ENCODE peak calls at places on chromosome 4, in six cellular contexts. I, C, G, R, Z and D are unnamed samples.

GRCh38 chr4:8069102-8069752 is 89.4 kb downstream of the ABLIM2 start:
- DNase-seq in I (no peak), C (no peak), G (no peak), R (no peak), Z (no peak), D (no peak)

GRCh38 chr4:168572002-168572401 is 75.2 kb downstream of the PALLD start:
- DNase-seq in I (no peak), C (no peak), G (no peak), R (no peak), Z (no peak), D (no peak)

GRCh38 chr4:83644677-83645639 is 109.0 kb downstream of the GPAT3 start:
- DNase-seq in I (peak), C (peak), G (peak), R (no peak), Z (no peak), D (peak)

GRCh38 chr4:74531952-74532794 is 87.2 kb downstream of the AREG start:
- DNase-seq in I (no peak), C (peak), G (peak), R (peak), Z (no peak), D (peak)

GRCh38 chr4:110798682-110799081 is 175.8 kb upstream of the PITX2 start:
- DNase-seq in I (no peak), C (no peak), G (no peak), R (peak), Z (no peak), D (no peak)

GRCh38 chr4:74223801-74224200 is 65.9 kb downstream of the MTHFD2L start:
- DNase-seq in I (no peak), C (no peak), G (peak), R (no peak), Z (no peak), D (no peak)

GRCh38 chr4:3041192-3042142 is 32.9 kb downstream of the HTT-AS start:
- DNase-seq in I (peak), C (peak), G (peak), R (peak), Z (peak), D (peak)

GRCh38 chr4:95107004-95107403 is 349.2 kb downstream of the BMPR1B start:
- DNase-seq in I (no peak), C (no peak), G (peak), R (no peak), Z (no peak), D (no peak)

GRCh38 chr4:48333587-48333986 is 7.7 kb upstream of the SLAIN2 start:
- DNase-seq in I (no peak), C (no peak), G (no peak), R (no peak), Z (no peak), D (no peak)

GRCh38 chr4:28776004-28776403 is 1915.4 kb downstream of the STIM2 start:
- DNase-seq in I (no peak), C (no peak), G (peak), R (no peak), Z (no peak), D (no peak)

GRCh38 chr4:10063544-10064300 is 42.4 kb upstream of the SLC2A9 start:
- DNase-seq in I (peak), C (no peak), G (peak), R (no peak), Z (no peak), D (no peak)

DNA sequence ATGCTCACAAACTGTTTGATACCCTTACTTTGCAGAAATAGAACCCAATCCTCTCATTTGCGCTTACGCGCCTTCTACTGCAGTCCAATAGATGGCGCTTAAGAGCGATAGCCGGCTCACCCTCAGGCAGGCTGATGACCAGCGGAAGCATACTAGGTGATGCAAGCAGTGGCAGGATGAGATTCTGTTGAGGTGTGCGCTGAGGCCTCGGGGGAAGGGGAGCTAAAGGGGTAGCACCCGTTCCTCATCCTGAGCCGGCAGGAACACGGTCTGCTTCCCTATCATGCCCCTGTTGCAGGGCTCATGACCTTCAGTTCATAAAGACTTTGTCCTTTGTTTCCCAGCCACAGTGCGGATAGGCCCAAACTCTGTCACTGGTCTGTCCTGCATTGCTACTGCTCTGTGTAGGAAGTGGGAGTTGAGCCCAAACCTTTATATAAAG is 628.9 kb downstream of the TLL1 start:
- DNase-seq in I (peak), C (peak), G (peak), R (no peak), Z (no peak), D (peak)
- TF ChIP-seq CTCF in I (peak), C (peak), G (peak), R (no peak), Z (no peak), D (peak)

GRCh38 chr4:54767376-54767775 is 109.6 kb downstream of the KIT start:
- DNase-seq in I (no peak), C (no peak), G (no peak), R (no peak), Z (no peak), D (no peak)
- TF ChIP-seq CTCF in I (no peak), C (no peak), G (no peak), R (no peak), Z (no peak), D (no peak)

GRCh38 chr4:154545689-154546088 is 4.5 kb downstream of the PLRG1 start:
- DNase-seq in I (no peak), C (no peak), G (no peak), R (no peak), Z (no peak), D (no peak)
- TF ChIP-seq CTCF in I (no peak), C (no peak), G (peak), R (no peak), Z (no peak), D (no peak)

GRCh38 chr4:128858875-128859696 is 49.6 kb downstream of the JADE1 start:
- DNase-seq in I (no peak), C (no peak), G (peak), R (no peak), Z (no peak), D (no peak)

GRCh38 chr4:128856246-128856645 is 46.7 kb downstream of the JADE1 start:
- DNase-seq in I (no peak), C (no peak), G (peak), R (no peak), Z (no peak), D (no peak)

GRCh38 chr4:128854433-128854832 is 44.9 kb downstream of the JADE1 start:
- DNase-seq in I (no peak), C (peak), G (peak), R (no peak), Z (no peak), D (peak)

GRCh38 chr4:128853741-128854140 is 44.2 kb downstream of the JADE1 start:
- DNase-seq in I (no peak), C (no peak), G (no peak), R (no peak), Z (no peak), D (no peak)

DNA sequence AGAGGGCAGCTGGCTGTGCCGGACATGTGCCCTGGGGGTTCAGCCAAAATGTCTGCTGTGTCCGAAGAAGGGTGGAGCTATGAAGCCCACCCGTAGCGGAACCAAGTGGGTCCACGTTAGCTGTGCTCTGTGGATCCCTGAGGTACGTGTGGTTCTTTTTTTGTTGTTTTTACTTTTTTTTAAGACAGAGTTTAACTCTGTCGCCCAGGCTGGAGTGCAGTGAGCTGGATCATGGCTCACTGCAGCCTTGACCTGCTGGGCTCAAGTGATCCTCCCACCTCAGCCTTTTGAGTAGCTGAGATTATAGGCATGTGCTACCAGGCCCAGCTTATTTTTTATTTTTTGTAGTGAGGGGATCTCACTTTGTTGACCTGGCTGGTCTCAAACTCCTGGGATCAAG is 46.2 kb downstream of the JADE1 start:
- DNase-seq in I (no peak), C (no peak), G (no peak), R (no peak), Z (no peak), D (no peak)
- TF ChIP-seq CTCF in I (no peak), C (no peak), G (no peak), R (no peak), Z (no peak), D (no peak)

GRCh38 chr4:143207555-143207954 is 22.8 kb downstream of the USP38 start:
- DNase-seq in I (no peak), C (no peak), G (peak), R (no peak), Z (no peak), D (no peak)
- TF ChIP-seq CTCF in I (peak), C (peak), G (peak), R (no peak), Z (peak), D (no peak)

DNA sequence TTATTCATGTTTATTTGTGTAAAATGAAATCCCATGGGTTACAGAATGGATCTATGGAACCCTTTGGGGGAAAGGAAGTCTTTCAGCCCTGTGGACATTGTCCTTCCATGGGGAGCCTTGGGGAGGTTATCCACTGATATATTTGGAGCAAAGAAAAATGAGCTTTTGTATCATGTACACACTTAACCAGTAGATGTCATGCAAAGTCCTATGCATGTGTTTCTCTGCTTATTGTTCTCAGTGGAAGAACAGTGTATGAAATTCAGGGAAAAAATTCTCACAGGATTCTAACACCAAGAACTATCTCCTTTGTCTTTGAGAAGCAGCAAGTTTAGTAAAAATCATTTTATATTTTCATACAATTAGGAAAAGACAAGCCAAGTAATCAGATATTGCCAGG is 105.3 kb downstream of the DTHD1 start:
- DNase-seq in I (no peak), C (no peak), G (no peak), R (no peak), Z (no peak), D (no peak)
- TF ChIP-seq CTCF in I (no peak), C (no peak), G (no peak), R (no peak), Z (no peak), D (no peak)

DNA sequence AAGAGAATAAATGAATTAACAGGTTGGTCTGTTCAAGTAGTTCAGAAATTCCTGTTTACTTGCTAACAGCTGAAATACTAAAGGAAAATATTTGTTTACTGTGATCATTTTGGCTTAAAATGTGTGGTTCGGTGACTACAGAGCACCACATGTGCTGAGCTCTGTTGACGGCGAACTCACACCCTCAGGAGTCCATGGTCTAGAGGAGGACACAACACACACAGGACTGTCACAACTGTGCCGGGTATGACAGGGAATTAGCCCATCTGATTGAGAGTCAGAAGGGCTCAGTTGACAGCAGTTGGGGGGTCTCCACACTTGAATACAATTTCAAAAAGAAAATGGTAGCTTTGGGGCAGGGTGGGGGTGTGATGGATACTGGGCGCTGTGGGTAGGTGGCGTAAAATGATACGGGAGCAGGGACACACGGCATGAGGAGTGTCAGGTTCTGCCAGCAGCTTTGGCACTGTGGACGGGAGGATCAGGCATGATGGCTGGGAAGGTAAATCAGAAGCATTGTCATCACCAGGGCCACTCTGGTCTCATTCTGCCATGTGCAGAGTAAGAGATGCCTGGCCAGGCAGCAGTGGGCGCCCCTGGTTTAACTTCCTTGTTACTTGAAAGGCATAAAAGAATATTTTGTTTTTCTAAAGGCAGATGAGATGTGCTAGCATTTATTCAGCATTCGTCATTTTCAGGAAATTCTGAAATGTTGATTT is 33.3 kb downstream of the CLDN22 start:
- DNase-seq in I (no peak), C (no peak), G (no peak), R (no peak), Z (no peak), D (no peak)
- TF ChIP-seq CTCF in I (no peak), C (no peak), G (no peak), R (no peak), Z (no peak), D (no peak)

GRCh38 chr4:139017861-139018260 is 2.3 kb downstream of the NOCT start:
- DNase-seq in I (no peak), C (no peak), G (peak), R (no peak), Z (no peak), D (no peak)

GRCh38 chr4:139015948-139016451 is 419 bp downstream of the NOCT start:
- DNase-seq in I (peak), C (peak), G (peak), R (peak), Z (no peak), D (peak)

GRCh38 chr4:139014391-139015268 is 951 bp upstream of the NOCT start:
- DNase-seq in I (peak), C (peak), G (peak), R (peak), Z (no peak), D (peak)

GRCh38 chr4:139018501-139018900 is 2.9 kb downstream of the NOCT start:
- DNase-seq in I (no peak), C (no peak), G (peak), R (no peak), Z (no peak), D (no peak)

GRCh38 chr4:139015269-139015947 is at the start of gene NOCT:
- DNase-seq in I (peak), C (peak), G (peak), R (peak), Z (peak), D (peak)
- TF ChIP-seq CTCF in I (peak), C (peak), G (no peak), R (peak), Z (peak), D (no peak)

GRCh38 chr4:138243369-138243768 is 1.2 kb upstream of the SLC7A11 start:
- DNase-seq in I (no peak), C (no peak), G (no peak), R (no peak), Z (no peak), D (no peak)

GRCh38 chr4:138241281-138242075 is 671 bp downstream of the SLC7A11 start:
- DNase-seq in I (peak), C (no peak), G (peak), R (peak), Z (no peak), D (no peak)

GRCh38 chr4:138242830-138243149 is 641 bp upstream of the SLC7A11 start:
- DNase-seq in I (no peak), C (no peak), G (peak), R (no peak), Z (no peak), D (no peak)

GRCh38 chr4:138239496-138239895 is 2.7 kb downstream of the SLC7A11 start:
- DNase-seq in I (no peak), C (no peak), G (no peak), R (no peak), Z (no peak), D (no peak)

GRCh38 chr4:138242076-138242829 is at the start of gene SLC7A11:
- DNase-seq in I (peak), C (peak), G (peak), R (peak), Z (no peak), D (peak)
- TF ChIP-seq CTCF in I (peak), C (no peak), G (no peak), R (no peak), Z (no peak), D (no peak)

GRCh38 chr4:183659029-183659870 is at the start of the genes RWDD4 and TRAPPC11:
- DNase-seq in I (peak), C (peak), G (peak), R (peak), Z (peak), D (peak)
- TF ChIP-seq CTCF in I (peak), C (no peak), G (no peak), R (no peak), Z (peak), D (no peak)